ENCODE peak calls at places on chromosomes 13 and 19, in five cellular contexts. S is stimulated activated CD8-positive, alpha-beta memory T cell treated with anti-CD3 and anti-CD28 coated beads, Interleukin-15, amount 100 ng/mL, for 48 hours; M is HTR-8/SVneo; W is HFFc6; G is activated T-cell treated with anti-CD3 and anti-CD28 coated beads for 1 hour. E is an unnamed sample.

GRCh38 chr19:543912-544608 is at the start of gene GZMM:
- DNase-seq in S (peak), M (no peak), W (no peak), G (peak), E (no peak)

GRCh38 chr19:35310331-35310730 is 18.4 kb downstream of the MAG start:
- DNase-seq in G (no peak), W (no peak), M (no peak), S (no peak), E (no peak)

GRCh38 chr13:97521726-97522125 is 87.8 kb downstream of the RAP2A start:
- DNase-seq in S (no peak), M (no peak), W (no peak), G (no peak), E (no peak)

GRCh38 chr19:2084993-2085720 is 11.0 kb downstream of the MOB3A start:
- DNase-seq in M (no peak), S (peak), W (peak), G (peak), E (no peak)

GRCh38 chr19:51552996-51553725 is 17.9 kb upstream of the ZNF175 start:
- DNase-seq in M (peak), S (no peak), G (peak), W (peak), E (peak)

GRCh38 chr13:112496166-112496565 is 91.8 kb downstream of the TUBGCP3 start:
- DNase-seq in S (no peak), W (no peak), G (no peak), M (no peak), E (no peak)

GRCh38 chr19:5903054-5903501 is 512 bp downstream of the NDUFA11 start:
- DNase-seq in M (no peak), W (peak), G (no peak), S (peak), E (no peak)

GRCh38 chr19:1324792-1325567 is 39.3 kb downstream of the EFNA2 start:
- DNase-seq in G (peak), M (peak), S (peak), W (peak), E (peak)

GRCh38 chr19:41248895-41249294 is 15.3 kb upstream of the HNRNPUL1 start:
- DNase-seq in S (no peak), M (no peak), W (no peak), G (no peak), E (no peak)

GRCh38 chr13:42215578-42216421 is 56.2 kb upstream of the AKAP11 start:
- DNase-seq in W (peak), G (peak), S (no peak), M (peak), E (no peak)

GRCh38 chr13:95155504-95155903 is 145.7 kb downstream of the ABCC4 start:
- DNase-seq in G (no peak), W (no peak), S (no peak), M (no peak), E (no peak)

GRCh38 chr13:26784704-26785639 is 24.4 kb upstream of the GPR12 start:
- DNase-seq in S (no peak), G (no peak), M (no peak), W (no peak), E (no peak)

GRCh38 chr13:72716776-72717175 is 10.7 kb downstream of the MZT1 start:
- DNase-seq in W (no peak), G (no peak), S (no peak), M (no peak), E (no peak)

GRCh38 chr19:5170329-5170745 is 170.3 kb downstream of the PTPRS start:
- DNase-seq in W (no peak), S (peak), G (peak), M (no peak), E (no peak)

GRCh38 chr19:55453861-55454260 is 7.6 kb downstream of the ISOC2 start:
- DNase-seq in S (no peak), M (no peak), W (no peak), G (no peak), E (no peak)

GRCh38 chr19:18223860-18224524 is 2.2 kb downstream of the PDE4C start:
- DNase-seq in G (no peak), W (no peak), M (peak), S (no peak), E (no peak)

E was measured in stromal cell of bone marrow.